ENCODE peak calls at places on chromosomes 13 and 19, in eight cellular contexts. F is AG10803; C is MM.1S; P is epithelial cell of esophagus; U is heart left ventricle; T is A549; Q is psoas muscle; N is CD4-positive, CD25-positive, alpha-beta regulatory T cell. L is an unnamed sample.

GRCh38 chr13:104584481-104584880 is 1518.3 kb upstream of the SLC10A2 start:
- DNase-seq in F (no peak), C (no peak), P (no peak), U (no peak), T (no peak), Q (no peak), N (no peak), L (no peak)

GRCh38 chr13:27644302-27644701 is 22.6 kb downstream of the POLR1D start:
- DNase-seq in F (peak), C (no peak), P (peak), U (no peak), T (no peak), Q (no peak), N (no peak), L (no peak)

GRCh38 chr19:23286477-23286876 is 36.3 kb upstream of the ZNF724 start:
- DNase-seq in F (no peak), C (no peak), P (no peak), U (no peak), T (no peak), Q (no peak), N (no peak), L (no peak)

GRCh38 chr13:79043208-79043607 is 362.8 kb downstream of the RBM26 start:
- DNase-seq in F (no peak), C (no peak), P (no peak), U (no peak), T (no peak), Q (no peak), N (no peak), L (no peak)

GRCh38 chr13:44044544-44045178 is 165.0 kb downstream of the LACC1 start:
- DNase-seq in F (no peak), C (no peak), P (peak), U (no peak), T (no peak), Q (no peak), N (no peak), L (no peak)

GRCh38 chr19:51000981-51001380 is 423 bp downstream of the KLK8 start:
- DNase-seq in F (no peak), C (no peak), P (no peak), U (no peak), T (no peak), Q (no peak), N (no peak), L (no peak)

GRCh38 chr19:28137772-28138171 is 1075.2 kb downstream of the UQCRFS1 start:
- DNase-seq in F (no peak), C (no peak), P (no peak), U (no peak), T (no peak), Q (no peak), N (no peak), L (no peak)

GRCh38 chr13:51822106-51822840 is 18.3 kb upstream of the DHRS12 start:
- DNase-seq in F (no peak), C (no peak), P (no peak), U (no peak), T (no peak), Q (no peak), N (no peak), L (peak)

GRCh38 chr13:29743229-29743786 is 107.1 kb downstream of the UBL3 start:
- DNase-seq in F (peak), C (peak), P (peak), U (no peak), T (no peak), Q (peak), N (no peak), L (no peak)

GRCh38 chr13:104823071-104823470 is 1712.4 kb downstream of the EFNB2 start:
- DNase-seq in F (no peak), C (no peak), P (no peak), U (no peak), T (no peak), Q (no peak), N (no peak), L (no peak)

GRCh38 chr13:21736926-21737325 is 66.1 kb downstream of the FGF9 start:
- DNase-seq in F (no peak), C (no peak), P (no peak), U (no peak), T (no peak), Q (no peak), N (no peak), L (no peak)

GRCh38 chr19:34236035-34236793 is 18.1 kb upstream of the GARRE1 start:
- DNase-seq in F (peak), C (no peak), P (no peak), U (no peak), T (no peak), Q (no peak), N (no peak), L (no peak)

GRCh38 chr13:110978390-110978789 is 63.5 kb upstream of the ANKRD10 start:
- DNase-seq in F (no peak), C (no peak), P (no peak), U (no peak), T (no peak), Q (no peak), N (no peak), L (no peak)

GRCh38 chr13:78806457-78806856 is 147.5 kb upstream of the OBI1 start:
- DNase-seq in F (no peak), C (no peak), P (peak), U (no peak), T (peak), Q (no peak), N (no peak), L (no peak)

GRCh38 chr19:28990522-28990921 is 222.4 kb downstream of the UQCRFS1 start:
- DNase-seq in F (no peak), C (no peak), P (no peak), U (no peak), T (no peak), Q (no peak), N (no peak), L (no peak)

GRCh38 chr19:45151821-45152503 is 8.8 kb downstream of the NKPD1 start:
- DNase-seq in F (no peak), C (no peak), P (no peak), U (no peak), T (no peak), Q (no peak), N (no peak), L (no peak)

GRCh38 chr13:84049442-84049841 is 167.2 kb upstream of the SLITRK1 start:
- DNase-seq in F (no peak), C (no peak), P (no peak), U (no peak), T (no peak), Q (no peak), N (no peak), L (no peak)

GRCh38 chr13:46354143-46355087 is 32.6 kb downstream of the RUBCNL start:
- DNase-seq in F (peak), C (no peak), P (peak), U (no peak), T (peak), Q (no peak), N (no peak), L (no peak)

GRCh38 chr13:79684426-79684825 is 203.5 kb downstream of the NDFIP2 start:
- DNase-seq in F (peak), C (no peak), P (no peak), U (no peak), T (no peak), Q (no peak), N (no peak), L (no peak)

GRCh38 chr19:51102991-51103390 is 5.2 kb downstream of the CTU1 start:
- DNase-seq in F (no peak), C (no peak), P (no peak), U (no peak), T (no peak), Q (no peak), N (no peak), L (no peak)

GRCh38 chr19:3778104-3778867 is 6.3 kb upstream of the RAX2 start:
- DNase-seq in F (no peak), C (no peak), P (no peak), U (no peak), T (no peak), Q (no peak), N (no peak), L (no peak)

GRCh38 chr13:50539791-50540530 is 303.5 kb downstream of the DLEU7 start:
- DNase-seq in F (no peak), C (no peak), P (no peak), U (no peak), T (no peak), Q (no peak), N (no peak), L (no peak)

GRCh38 chr13:112128052-112128610 is 61.2 kb downstream of the SOX1 start:
- DNase-seq in F (no peak), C (no peak), P (no peak), U (no peak), T (no peak), Q (no peak), N (no peak), L (no peak)

GRCh38 chr19:3523361-3524074 is 15.5 kb upstream of the TEKTIP1 start:
- DNase-seq in F (no peak), C (no peak), P (no peak), U (no peak), T (no peak), Q (no peak), N (no peak), L (no peak)

GRCh38 chr13:22121340-22121739 is 450.5 kb downstream of the FGF9 start:
- DNase-seq in F (no peak), C (no peak), P (no peak), U (no peak), T (no peak), Q (no peak), N (no peak), L (no peak)

GRCh38 chr19:11693505-11694499 is 44.9 kb downstream of the ZNF823 start:
- DNase-seq in F (peak), C (no peak), P (peak), U (no peak), T (no peak), Q (no peak), N (no peak), L (no peak)

GRCh38 chr13:108595416-108596257 is 33.8 kb upstream of the MYO16 start:
- DNase-seq in F (no peak), C (no peak), P (no peak), U (no peak), T (no peak), Q (no peak), N (no peak), L (no peak)

GRCh38 chr19:43439183-43440063 is 24.7 kb downstream of the TEX101 start:
- DNase-seq in F (peak), C (no peak), P (peak), U (no peak), T (peak), Q (no peak), N (peak), L (peak)

GRCh38 chr19:16096281-16096855 is 15.3 kb upstream of the RAB8A start:
- DNase-seq in F (no peak), C (no peak), P (no peak), U (no peak), T (no peak), Q (no peak), N (no peak), L (no peak)

GRCh38 chr13:35851238-35851814 is 279.9 kb downstream of the DCLK1 start:
- DNase-seq in F (no peak), C (no peak), P (no peak), U (no peak), T (no peak), Q (no peak), N (no peak), L (no peak)

GRCh38 chr13:55410398-55411330 is 1730.1 kb upstream of the PRR20A start:
- DNase-seq in F (no peak), C (no peak), P (peak), U (no peak), T (no peak), Q (no peak), N (no peak), L (no peak)

GRCh38 chr13:111948281-111948680 is 118.7 kb upstream of the SOX1 start:
- DNase-seq in F (no peak), C (no peak), P (no peak), U (no peak), T (no peak), Q (no peak), N (no peak), L (no peak)

GRCh38 chr13:29713841-29714240 is 118.4 kb upstream of the SLC7A1 start:
- DNase-seq in F (no peak), C (no peak), P (peak), U (no peak), T (peak), Q (no peak), N (no peak), L (no peak)

GRCh38 chr13:49530452-49530851 is 34.7 kb downstream of the PHF11 start:
- DNase-seq in F (no peak), C (no peak), P (no peak), U (no peak), T (no peak), Q (no peak), N (no peak), L (no peak)

GRCh38 chr13:80039000-80039399 is 301.9 kb downstream of the SPRY2 start:
- DNase-seq in F (no peak), C (no peak), P (no peak), U (no peak), T (no peak), Q (no peak), N (no peak), L (no peak)

GRCh38 chr13:44423824-44424223 is 50.2 kb downstream of the SERP2 start:
- DNase-seq in F (no peak), C (no peak), P (no peak), U (no peak), T (no peak), Q (no peak), N (no peak), L (no peak)

DNA sequence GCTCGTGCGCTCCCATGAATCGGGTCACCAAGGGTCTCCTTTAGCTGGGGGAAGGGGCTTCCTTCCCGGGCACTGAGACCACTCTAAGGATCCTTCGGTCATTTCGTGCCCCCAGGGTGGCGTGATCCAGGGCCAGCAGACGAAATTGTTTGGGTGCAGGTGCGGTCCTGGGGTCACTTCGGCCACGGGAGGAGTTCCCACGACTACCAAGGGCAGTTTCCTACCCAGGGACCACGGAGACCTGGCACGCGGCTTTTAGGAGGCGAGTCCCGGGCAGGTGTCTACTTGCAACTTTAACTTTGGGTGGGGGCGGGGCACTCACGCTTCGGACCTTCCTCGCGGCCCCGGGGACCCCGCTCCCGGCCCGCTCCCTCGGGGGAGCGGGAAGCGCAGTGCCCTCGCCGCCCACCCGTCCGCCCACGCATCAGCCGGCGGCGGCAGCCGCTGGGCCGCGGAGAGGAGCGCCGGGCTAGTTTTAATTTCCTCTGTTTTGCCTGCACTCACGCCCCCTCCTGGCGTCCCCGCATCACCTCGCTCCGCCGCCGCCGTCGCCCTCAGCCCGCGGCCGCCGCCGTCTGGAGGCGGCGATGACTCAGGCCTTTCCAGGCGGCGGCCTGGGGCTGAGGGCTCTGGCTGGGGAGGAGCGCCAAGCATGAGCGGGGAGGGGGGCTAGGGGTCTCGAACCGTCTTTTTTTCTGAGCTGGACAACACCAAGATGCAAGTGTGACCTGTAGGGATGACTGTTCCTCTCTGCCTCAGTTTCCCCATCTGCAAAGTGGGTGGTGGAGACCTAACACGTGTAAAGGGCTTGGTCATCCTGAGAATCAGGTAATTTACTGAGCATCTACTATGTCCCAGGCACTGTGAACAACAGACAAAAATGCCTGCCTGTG is 21.8 kb downstream of the OLFM2 start:
- DNase-seq in F (peak), C (peak), P (peak), U (peak), T (peak), Q (peak), N (peak), L (peak)
- H3K4me3 ChIP-seq in F (peak), C (peak), P (peak), U (peak), T (peak), Q (peak), N (no peak), L (peak)

DNA sequence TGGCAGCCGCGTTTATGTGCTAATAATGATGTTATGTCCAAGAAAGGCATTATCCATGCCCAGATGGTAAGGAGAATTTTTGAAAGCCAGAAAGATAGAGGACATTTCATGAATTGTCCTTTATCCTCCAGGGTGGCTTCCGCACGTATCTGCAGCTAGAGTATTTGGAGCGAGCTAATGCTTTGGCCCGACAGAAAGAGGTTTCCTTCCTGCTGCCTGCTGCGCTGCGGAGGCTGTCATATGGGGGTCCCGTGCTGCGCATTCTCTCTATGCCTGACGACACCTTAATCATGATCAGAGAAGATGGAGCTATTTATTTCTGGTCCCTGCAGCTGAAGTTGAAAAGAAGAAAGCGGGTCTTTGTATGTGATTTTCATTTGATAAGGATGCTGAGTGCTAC is 90.0 kb downstream of the TEX26 start:
- DNase-seq in F (peak), C (no peak), P (no peak), U (no peak), T (no peak), Q (no peak), N (no peak), L (no peak)
- H3K4me3 ChIP-seq in F (no peak), C (no peak), P (no peak), U (no peak), T (no peak), Q (no peak), N (no peak), L (no peak)

DNA sequence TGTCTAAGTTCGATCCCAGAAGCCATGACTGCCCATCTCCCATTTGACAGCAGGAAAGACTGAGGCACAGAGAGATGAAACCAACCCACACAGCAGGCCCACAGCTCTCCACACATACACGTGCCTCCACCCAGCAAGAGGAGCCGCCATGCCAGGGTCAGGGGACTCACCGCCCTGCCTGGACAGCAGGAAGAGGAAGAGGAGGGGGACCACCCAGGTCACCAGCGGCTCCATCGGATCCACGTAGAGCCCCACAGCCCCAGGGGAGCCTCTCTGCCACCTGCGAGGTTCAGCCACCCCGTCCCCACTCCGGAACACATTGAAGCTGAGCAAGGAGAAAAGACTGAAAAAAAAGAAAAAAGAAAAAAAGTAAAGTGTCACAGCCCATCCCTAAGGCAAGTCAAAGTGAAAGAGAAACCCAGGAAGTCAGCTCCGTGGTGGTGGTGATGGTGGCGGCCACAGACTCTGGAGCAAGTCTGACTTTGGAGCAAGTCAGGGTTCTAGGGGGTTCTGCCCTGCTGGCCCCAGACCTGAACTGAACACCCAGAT is at the start of gene IL12RB1:
- DNase-seq in F (no peak), C (peak), P (no peak), U (no peak), T (no peak), Q (no peak), N (peak), L (peak)
- H3K4me3 ChIP-seq in F (no peak), C (peak), P (no peak), U (no peak), T (no peak), Q (peak), N (peak), L (peak)

GRCh38 chr19:40611900-40612698 is 10.9 kb downstream of the LTBP4 start:
- DNase-seq in F (no peak), C (no peak), P (no peak), U (no peak), T (no peak), Q (no peak), N (no peak), L (no peak)

GRCh38 chr19:40609561-40610395 is 8.6 kb downstream of the LTBP4 start:
- DNase-seq in F (peak), C (peak), P (peak), U (peak), T (peak), Q (peak), N (peak), L (peak)

GRCh38 chr19:40610396-40611064 is 9.4 kb downstream of the LTBP4 start:
- DNase-seq in F (no peak), C (peak), P (peak), U (peak), T (no peak), Q (peak), N (peak), L (peak)

GRCh38 chr19:40612831-40613668 is 11.9 kb downstream of the LTBP4 start:
- DNase-seq in F (no peak), C (peak), P (peak), U (no peak), T (peak), Q (no peak), N (peak), L (peak)

GRCh38 chr19:40611096-40611495 is 9.9 kb downstream of the LTBP4 start:
- DNase-seq in F (no peak), C (no peak), P (peak), U (no peak), T (no peak), Q (no peak), N (peak), L (peak)
- H3K4me3 ChIP-seq in F (peak), C (no peak), P (no peak), U (no peak), T (no peak), Q (no peak), N (no peak), L (no peak)

GRCh38 chr19:18604820-18605159 is 1.8 kb downstream of the CRLF1 start:
- DNase-seq in F (no peak), C (no peak), P (no peak), U (no peak), T (no peak), Q (no peak), N (no peak), L (no peak)
- H3K4me3 ChIP-seq in F (no peak), C (no peak), P (no peak), U (no peak), T (no peak), Q (no peak), N (no peak), L (no peak)

DNA sequence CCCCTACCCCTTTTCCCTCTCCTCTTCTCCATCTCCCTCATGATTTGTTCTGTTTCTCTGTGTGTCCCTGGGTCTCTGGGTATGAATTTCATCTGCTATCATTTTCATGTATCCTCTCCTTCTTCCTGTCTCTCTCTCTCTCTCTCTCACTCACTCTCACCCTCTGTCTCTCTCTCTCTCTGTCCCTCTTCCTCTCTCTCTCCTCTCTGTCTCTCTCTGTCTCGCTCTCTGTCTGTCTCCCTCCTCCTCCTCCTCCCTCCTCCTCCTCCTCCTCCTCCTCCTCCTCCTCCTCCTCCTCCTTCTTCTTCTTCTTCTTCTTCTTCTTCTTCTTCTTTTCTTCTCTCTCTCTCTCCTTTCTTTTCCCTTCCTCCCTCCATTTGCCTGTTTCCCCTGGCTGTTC is 3.3 kb upstream of the CACNG7 start:
- DNase-seq in F (no peak), C (no peak), P (no peak), U (no peak), T (no peak), Q (no peak), N (no peak), L (no peak)
- H3K4me3 ChIP-seq in F (no peak), C (no peak), P (no peak), U (no peak), T (no peak), Q (no peak), N (no peak), L (no peak)

GRCh38 chr19:37718357-37718756 is 1.2 kb downstream of the ZNF607 start:
- DNase-seq in F (no peak), C (no peak), P (peak), U (no peak), T (no peak), Q (no peak), N (no peak), L (no peak)
- H3K4me3 ChIP-seq in F (peak), C (no peak), P (peak), U (no peak), T (peak), Q (peak), N (peak), L (no peak)

L was measured in CD8-positive, alpha-beta memory T cell.